ENCODE peak calls at places on chromosomes 3 and 15, in four cellular contexts. One of them, this sample, is unnamed.

GRCh38 chr3:115788921-115789470 is 165.7 kb downstream of the GAP43 start:
- DNase-seq in vagina: no peak
- DNase-seq in K562: no peak
- DNase-seq in adrenal gland: no peak
- DNase-seq in this sample: peak; percentile 96

GRCh38 chr3:186320862-186321568 is 41.0 kb downstream of the DGKG start:
- DNase-seq in vagina: no peak
- DNase-seq in K562: no peak
- DNase-seq in adrenal gland: no peak
- DNase-seq in this sample: peak; percentile 98

GRCh38 chr3:43379343-43379742 is 93.0 kb downstream of the SNRK start:
- DNase-seq in K562: no peak
- DNase-seq in adrenal gland: no peak
- DNase-seq in vagina: no peak
- DNase-seq in this sample: no peak

GRCh38 chr15:80615783-80616391 is 79.2 kb upstream of the ABHD17C start:
- DNase-seq in adrenal gland: peak; percentile 55
- DNase-seq in K562: peak; percentile 5
- DNase-seq in vagina: peak; percentile 82
- DNase-seq in this sample: no peak

GRCh38 chr15:29924750-29925149 is 102.5 kb upstream of the TJP1 start:
- DNase-seq in K562: no peak
- DNase-seq in vagina: no peak
- DNase-seq in adrenal gland: no peak
- DNase-seq in this sample: peak; percentile 77

GRCh38 chr15:48555244-48555804 is 90.2 kb downstream of the FBN1 start:
- DNase-seq in K562: peak; percentile 83
- DNase-seq in adrenal gland: no peak
- DNase-seq in vagina: no peak
- DNase-seq in this sample: no peak

GRCh38 chr3:32414527-32415202 is 23.0 kb downstream of the CMTM7 start:
- DNase-seq in K562: no peak
- DNase-seq in adrenal gland: no peak
- DNase-seq in vagina: no peak
- DNase-seq in this sample: no peak

GRCh38 chr3:52792961-52793695 is 1.5 kb upstream of the ITIH3 start:
- DNase-seq in K562: no peak
- DNase-seq in adrenal gland: no peak
- DNase-seq in vagina: no peak
- DNase-seq in this sample: no peak

GRCh38 chr3:23481660-23482278 is 278.6 kb downstream of the UBE2E2 start:
- DNase-seq in vagina: no peak
- DNase-seq in adrenal gland: no peak
- DNase-seq in K562: no peak
- DNase-seq in this sample: no peak

GRCh38 chr3:65575376-65575840 is 463.3 kb downstream of the MAGI1 start:
- DNase-seq in K562: no peak
- DNase-seq in vagina: no peak
- DNase-seq in adrenal gland: no peak
- DNase-seq in this sample: peak; percentile 81

GRCh38 chr15:96038650-96039049 is 291.9 kb upstream of the NR2F2 start:
- DNase-seq in K562: no peak
- DNase-seq in vagina: no peak
- DNase-seq in adrenal gland: no peak
- DNase-seq in this sample: no peak

GRCh38 chr15:39976291-39977274 is 42.7 kb downstream of the EIF2AK4 start:
- DNase-seq in K562: no peak
- DNase-seq in adrenal gland: peak; percentile 77
- DNase-seq in vagina: no peak
- DNase-seq in this sample: no peak

GRCh38 chr3:13014755-13015285 is 58.4 kb downstream of the IQSEC1 start:
- DNase-seq in vagina: no peak
- DNase-seq in adrenal gland: no peak
- DNase-seq in K562: no peak
- DNase-seq in this sample: no peak
- H3K4me1 ChIP-seq in vagina: peaks cover 25% of the 10 kb centered on the region
- H3K4me1 ChIP-seq in adrenal gland: peaks cover 50% of the 10 kb centered on the region
- H3K4me1 ChIP-seq in K562: peaks cover 82% of the 10 kb centered on the region
- H3K4me1 ChIP-seq in this sample: peaks cover 4% of the 10 kb centered on the region

DNA sequence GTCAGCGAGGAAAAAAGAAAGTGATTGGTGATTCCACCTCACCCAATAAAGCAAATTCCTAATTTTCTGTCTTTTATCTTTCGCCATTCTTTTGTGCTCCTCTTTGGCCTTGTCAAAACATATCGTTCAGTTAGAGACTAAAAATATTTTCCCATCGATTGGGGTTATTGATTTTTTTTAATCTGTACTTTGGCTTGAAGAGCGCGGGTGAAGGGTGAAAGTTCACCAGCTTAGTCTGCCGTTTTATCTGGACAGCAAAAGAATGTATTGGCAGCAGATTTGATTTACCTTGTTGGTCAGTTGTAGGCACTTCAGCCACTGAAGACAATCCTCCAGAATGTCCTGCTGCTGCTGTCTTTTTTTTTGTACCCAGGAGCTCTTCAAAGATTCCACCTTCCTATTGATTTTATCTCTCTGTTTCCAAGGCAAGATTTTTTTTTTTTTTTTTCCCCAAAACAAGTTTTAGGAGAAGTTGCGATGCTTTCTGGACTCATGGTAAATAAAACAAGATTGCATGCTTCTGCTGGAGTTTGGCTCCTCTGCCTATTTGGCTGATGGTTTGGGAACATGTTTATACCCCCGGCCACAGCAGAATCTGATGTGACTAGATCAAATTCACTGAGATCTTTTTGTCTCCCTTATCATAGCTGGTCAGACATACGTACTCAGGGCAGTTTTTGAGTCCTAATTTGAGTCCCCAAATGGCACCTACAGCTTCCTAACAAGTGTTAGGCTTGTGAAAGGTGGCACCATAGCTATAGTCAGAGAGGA is 269.3 kb upstream of the ONECUT1 start:
- DNase-seq in adrenal gland: no peak
- DNase-seq in vagina: no peak
- DNase-seq in K562: no peak
- DNase-seq in this sample: no peak
- H3K4me3 ChIP-seq in adrenal gland: no peak overlapping the region
- H3K4me3 ChIP-seq in vagina: no peak overlapping the region
- H3K4me3 ChIP-seq in K562: no peak overlapping the region
- H3K4me3 ChIP-seq in this sample: no peak overlapping the region

GRCh38 chr3:194043516-194043915 is 92.4 kb upstream of the HES1 start:
- DNase-seq in K562: peak; percentile 63
- DNase-seq in adrenal gland: no peak
- DNase-seq in vagina: no peak
- DNase-seq in this sample: no peak
- H3K4me1 ChIP-seq in K562: peaks cover under 1% of the 10 kb centered on the region
- H3K4me1 ChIP-seq in adrenal gland: no peaks in the 10 kb centered on the region
- H3K4me1 ChIP-seq in vagina: peaks cover 10% of the 10 kb centered on the region
- H3K4me1 ChIP-seq in this sample: no peaks in the 10 kb centered on the region

GRCh38 chr15:28264166-28264565 is 57.8 kb downstream of the HERC2 start:
- DNase-seq in K562: no peak
- DNase-seq in adrenal gland: no peak
- DNase-seq in vagina: no peak
- DNase-seq in this sample: no peak

GRCh38 chr15:28262438-28262837 is 59.5 kb downstream of the HERC2 start:
- DNase-seq in vagina: no peak
- DNase-seq in adrenal gland: no peak
- DNase-seq in K562: no peak
- DNase-seq in this sample: no peak

GRCh38 chr15:28255965-28256364 is 66.0 kb downstream of the HERC2 start:
- DNase-seq in vagina: no peak
- DNase-seq in adrenal gland: no peak
- DNase-seq in K562: no peak
- DNase-seq in this sample: no peak

GRCh38 chr15:28260722-28261121 is 61.3 kb downstream of the HERC2 start:
- DNase-seq in vagina: no peak
- DNase-seq in K562: no peak
- DNase-seq in adrenal gland: no peak
- DNase-seq in this sample: no peak

GRCh38 chr15:28260317-28260716 is 61.7 kb downstream of the HERC2 start:
- DNase-seq in adrenal gland: no peak
- DNase-seq in vagina: no peak
- DNase-seq in K562: no peak
- DNase-seq in this sample: no peak
- H3K4me3 ChIP-seq in adrenal gland: no peak overlapping the region
- H3K4me3 ChIP-seq in vagina: no peak overlapping the region
- H3K4me3 ChIP-seq in K562: no peak overlapping the region
- H3K4me3 ChIP-seq in this sample: no peak overlapping the region